ENCODE peak calls at places on chromosomes 13 and 19, in ten cellular contexts. One of them, this sample, is unnamed.

GRCh38 chr13:100394005-100394695 is 194.4 kb downstream of the GGACT start:
- DNase-seq in adrenal gland: no peak
- DNase-seq in activated CD4-positive, CD25-positive, alpha-beta regulatory T cell: no peak
- DNase-seq in activated gamma-delta T cell treated with anti-CD3 and anti-CD28 coated beads, Interleukin-2, amount 50 U/mL, for 16 hours: no peak
- DNase-seq in NCI-H2107: no peak
- DNase-seq in HTR-8/SVneo: no peak
- DNase-seq in globus pallidus: no peak
- DNase-seq in thoracic aorta: no peak
- DNase-seq in osteoblast: peak
- DNase-seq in stimulated activated naive CD4-positive, alpha-beta T cell: no peak
- DNase-seq in this sample: no peak

GRCh38 chr13:75857291-75857690 is 221.2 kb downstream of the LMO7 start:
- DNase-seq in adrenal gland: no peak
- DNase-seq in activated CD4-positive, CD25-positive, alpha-beta regulatory T cell: no peak
- DNase-seq in activated gamma-delta T cell treated with anti-CD3 and anti-CD28 coated beads, Interleukin-2, amount 50 U/mL, for 16 hours: no peak
- DNase-seq in NCI-H2107: no peak
- DNase-seq in HTR-8/SVneo: no peak
- DNase-seq in globus pallidus: no peak
- DNase-seq in thoracic aorta: no peak
- DNase-seq in osteoblast: no peak
- DNase-seq in stimulated activated naive CD4-positive, alpha-beta T cell: no peak
- DNase-seq in this sample: no peak

GRCh38 chr19:3450796-3451411 is 29.4 kb downstream of the SMIM24 start:
- DNase-seq in adrenal gland: peak
- DNase-seq in activated CD4-positive, CD25-positive, alpha-beta regulatory T cell: no peak
- DNase-seq in activated gamma-delta T cell treated with anti-CD3 and anti-CD28 coated beads, Interleukin-2, amount 50 U/mL, for 16 hours: no peak
- DNase-seq in NCI-H2107: no peak
- DNase-seq in HTR-8/SVneo: peak
- DNase-seq in globus pallidus: no peak
- DNase-seq in thoracic aorta: peak
- DNase-seq in osteoblast: peak
- DNase-seq in stimulated activated naive CD4-positive, alpha-beta T cell: no peak
- DNase-seq in this sample: peak

GRCh38 chr19:45168767-45169351 is 8.1 kb upstream of the NKPD1 start:
- DNase-seq in adrenal gland: no peak
- DNase-seq in activated CD4-positive, CD25-positive, alpha-beta regulatory T cell: no peak
- DNase-seq in activated gamma-delta T cell treated with anti-CD3 and anti-CD28 coated beads, Interleukin-2, amount 50 U/mL, for 16 hours: no peak
- DNase-seq in NCI-H2107: peak
- DNase-seq in HTR-8/SVneo: no peak
- DNase-seq in globus pallidus: no peak
- DNase-seq in thoracic aorta: no peak
- DNase-seq in osteoblast: peak
- DNase-seq in stimulated activated naive CD4-positive, alpha-beta T cell: no peak
- DNase-seq in this sample: no peak

GRCh38 chr13:41499452-41499851 is 42.1 kb downstream of the RGCC start:
- DNase-seq in adrenal gland: no peak
- DNase-seq in activated CD4-positive, CD25-positive, alpha-beta regulatory T cell: no peak
- DNase-seq in activated gamma-delta T cell treated with anti-CD3 and anti-CD28 coated beads, Interleukin-2, amount 50 U/mL, for 16 hours: no peak
- DNase-seq in NCI-H2107: no peak
- DNase-seq in HTR-8/SVneo: no peak
- DNase-seq in globus pallidus: no peak
- DNase-seq in thoracic aorta: no peak
- DNase-seq in osteoblast: no peak
- DNase-seq in stimulated activated naive CD4-positive, alpha-beta T cell: no peak
- DNase-seq in this sample: no peak

GRCh38 chr19:2061936-2062729 is 11.1 kb upstream of the MKNK2 start:
- DNase-seq in adrenal gland: peak
- DNase-seq in activated CD4-positive, CD25-positive, alpha-beta regulatory T cell: no peak
- DNase-seq in activated gamma-delta T cell treated with anti-CD3 and anti-CD28 coated beads, Interleukin-2, amount 50 U/mL, for 16 hours: no peak
- DNase-seq in NCI-H2107: no peak
- DNase-seq in HTR-8/SVneo: no peak
- DNase-seq in globus pallidus: no peak
- DNase-seq in thoracic aorta: no peak
- DNase-seq in osteoblast: peak
- DNase-seq in stimulated activated naive CD4-positive, alpha-beta T cell: no peak
- DNase-seq in this sample: no peak

GRCh38 chr19:31274964-31275319 is 74.3 kb downstream of the TSHZ3 start:
- DNase-seq in adrenal gland: no peak
- DNase-seq in activated CD4-positive, CD25-positive, alpha-beta regulatory T cell: no peak
- DNase-seq in activated gamma-delta T cell treated with anti-CD3 and anti-CD28 coated beads, Interleukin-2, amount 50 U/mL, for 16 hours: no peak
- DNase-seq in NCI-H2107: no peak
- DNase-seq in HTR-8/SVneo: no peak
- DNase-seq in globus pallidus: no peak
- DNase-seq in thoracic aorta: no peak
- DNase-seq in osteoblast: no peak
- DNase-seq in stimulated activated naive CD4-positive, alpha-beta T cell: no peak
- DNase-seq in this sample: no peak

GRCh38 chr19:4523306-4524110 is 5.2 kb upstream of the PLIN4 start:
- DNase-seq in adrenal gland: peak
- DNase-seq in activated CD4-positive, CD25-positive, alpha-beta regulatory T cell: no peak
- DNase-seq in activated gamma-delta T cell treated with anti-CD3 and anti-CD28 coated beads, Interleukin-2, amount 50 U/mL, for 16 hours: no peak
- DNase-seq in NCI-H2107: no peak
- DNase-seq in HTR-8/SVneo: peak
- DNase-seq in globus pallidus: no peak
- DNase-seq in thoracic aorta: no peak
- DNase-seq in osteoblast: peak
- DNase-seq in stimulated activated naive CD4-positive, alpha-beta T cell: no peak
- DNase-seq in this sample: peak

GRCh38 chr19:44972802-44973201 is 17.6 kb downstream of the CLPTM1 start:
- DNase-seq in adrenal gland: peak
- DNase-seq in activated CD4-positive, CD25-positive, alpha-beta regulatory T cell: no peak
- DNase-seq in activated gamma-delta T cell treated with anti-CD3 and anti-CD28 coated beads, Interleukin-2, amount 50 U/mL, for 16 hours: no peak
- DNase-seq in NCI-H2107: no peak
- DNase-seq in HTR-8/SVneo: no peak
- DNase-seq in globus pallidus: no peak
- DNase-seq in thoracic aorta: no peak
- DNase-seq in osteoblast: peak
- DNase-seq in stimulated activated naive CD4-positive, alpha-beta T cell: no peak
- DNase-seq in this sample: no peak

GRCh38 chr19:45471866-45472556 is 4.2 kb downstream of the FOSB start:
- DNase-seq in adrenal gland: peak
- DNase-seq in activated CD4-positive, CD25-positive, alpha-beta regulatory T cell: no peak
- DNase-seq in activated gamma-delta T cell treated with anti-CD3 and anti-CD28 coated beads, Interleukin-2, amount 50 U/mL, for 16 hours: no peak
- DNase-seq in NCI-H2107: no peak
- DNase-seq in HTR-8/SVneo: no peak
- DNase-seq in globus pallidus: no peak
- DNase-seq in thoracic aorta: no peak
- DNase-seq in osteoblast: peak
- DNase-seq in stimulated activated naive CD4-positive, alpha-beta T cell: peak
- DNase-seq in this sample: no peak

GRCh38 chr13:67061750-67062149 is 168.4 kb downstream of the PCDH9 start:
- DNase-seq in adrenal gland: no peak
- DNase-seq in activated CD4-positive, CD25-positive, alpha-beta regulatory T cell: no peak
- DNase-seq in activated gamma-delta T cell treated with anti-CD3 and anti-CD28 coated beads, Interleukin-2, amount 50 U/mL, for 16 hours: no peak
- DNase-seq in NCI-H2107: no peak
- DNase-seq in HTR-8/SVneo: no peak
- DNase-seq in globus pallidus: no peak
- DNase-seq in thoracic aorta: no peak
- DNase-seq in osteoblast: no peak
- DNase-seq in stimulated activated naive CD4-positive, alpha-beta T cell: no peak
- DNase-seq in this sample: no peak

GRCh38 chr19:18741566-18742121 is 49.5 kb downstream of the COMP start:
- DNase-seq in adrenal gland: no peak
- DNase-seq in activated CD4-positive, CD25-positive, alpha-beta regulatory T cell: no peak
- DNase-seq in activated gamma-delta T cell treated with anti-CD3 and anti-CD28 coated beads, Interleukin-2, amount 50 U/mL, for 16 hours: no peak
- DNase-seq in NCI-H2107: no peak
- DNase-seq in HTR-8/SVneo: no peak
- DNase-seq in globus pallidus: no peak
- DNase-seq in thoracic aorta: no peak
- DNase-seq in osteoblast: no peak
- DNase-seq in stimulated activated naive CD4-positive, alpha-beta T cell: no peak
- DNase-seq in this sample: no peak

GRCh38 chr19:7522923-7523667 is 671 bp downstream of the MCOLN1 start:
- DNase-seq in adrenal gland: peak
- DNase-seq in activated CD4-positive, CD25-positive, alpha-beta regulatory T cell: no peak
- DNase-seq in activated gamma-delta T cell treated with anti-CD3 and anti-CD28 coated beads, Interleukin-2, amount 50 U/mL, for 16 hours: no peak
- DNase-seq in NCI-H2107: no peak
- DNase-seq in HTR-8/SVneo: no peak
- DNase-seq in globus pallidus: no peak
- DNase-seq in thoracic aorta: no peak
- DNase-seq in osteoblast: peak
- DNase-seq in stimulated activated naive CD4-positive, alpha-beta T cell: no peak
- DNase-seq in this sample: no peak

GRCh38 chr13:49533586-49534269 is 38.0 kb downstream of the PHF11 start:
- DNase-seq in adrenal gland: no peak
- DNase-seq in activated CD4-positive, CD25-positive, alpha-beta regulatory T cell: no peak
- DNase-seq in activated gamma-delta T cell treated with anti-CD3 and anti-CD28 coated beads, Interleukin-2, amount 50 U/mL, for 16 hours: no peak
- DNase-seq in NCI-H2107: no peak
- DNase-seq in HTR-8/SVneo: no peak
- DNase-seq in globus pallidus: no peak
- DNase-seq in thoracic aorta: no peak
- DNase-seq in osteoblast: no peak
- DNase-seq in stimulated activated naive CD4-positive, alpha-beta T cell: no peak
- DNase-seq in this sample: no peak

GRCh38 chr13:91017669-91018053 is 329.8 kb upstream of the MIR17HG start:
- DNase-seq in adrenal gland: no peak
- DNase-seq in activated CD4-positive, CD25-positive, alpha-beta regulatory T cell: no peak
- DNase-seq in activated gamma-delta T cell treated with anti-CD3 and anti-CD28 coated beads, Interleukin-2, amount 50 U/mL, for 16 hours: no peak
- DNase-seq in NCI-H2107: no peak
- DNase-seq in HTR-8/SVneo: no peak
- DNase-seq in globus pallidus: no peak
- DNase-seq in thoracic aorta: no peak
- DNase-seq in osteoblast: no peak
- DNase-seq in stimulated activated naive CD4-positive, alpha-beta T cell: no peak
- DNase-seq in this sample: peak

This sample was measured in RCC 7860.